ENCODE peak calls at places on chromosome 9, in seven cellular contexts. I is activated naive CD4-positive, alpha-beta T cell treated with anti-CD3 and anti-CD28 coated beads for 36 hours; F is SJSA1; R is H9; Z is CD8-positive, alpha-beta T cell; X is amniotic epithelial cell; N is pulmonary artery endothelial cell. G is an unnamed sample.

GRCh38 chr9:26833792-26834191 is 58.8 kb downstream of the CAAP1 start:
- DNase-seq in Z (no peak), X (no peak), R (peak), N (no peak), F (no peak), I (no peak), G (peak)

GRCh38 chr9:88258587-88258986 is 120.3 kb upstream of the SPATA31C2 start:
- DNase-seq in I (no peak), F (no peak), X (peak), R (no peak), Z (no peak), N (no peak), G (peak)

GRCh38 chr9:88322906-88323566 is 65.2 kb upstream of the SPIN1 start:
- DNase-seq in X (peak), F (no peak), R (no peak), N (no peak), I (peak), Z (peak), G (no peak)

GRCh38 chr9:111148390-111148993 is 110.2 kb upstream of the LPAR1 start:
- DNase-seq in Z (no peak), F (no peak), R (no peak), I (no peak), N (no peak), X (no peak), G (no peak)

GRCh38 chr9:127931092-127931881 is 710 bp upstream of the PIP5KL1 start:
- DNase-seq in N (no peak), I (no peak), Z (no peak), F (peak), R (peak), X (peak), G (peak)

GRCh38 chr9:84170521-84171141 is 169.9 kb downstream of the SLC28A3 start:
- DNase-seq in F (peak), X (peak), Z (no peak), R (peak), N (no peak), I (no peak), G (peak)

GRCh38 chr9:133417541-133418461 is at the start of gene REXO4:
- DNase-seq in X (peak), I (peak), N (peak), F (peak), Z (peak), R (peak), G (peak)

GRCh38 chr9:113609562-113610318 is 146.2 kb downstream of the RGS3 start:
- DNase-seq in R (peak), I (no peak), F (no peak), Z (no peak), X (no peak), N (peak), G (peak)

GRCh38 chr9:137064027-137064879 is 6.1 kb downstream of the SAPCD2 start:
- DNase-seq in X (no peak), Z (peak), R (peak), N (no peak), F (no peak), I (peak), G (peak)

GRCh38 chr9:21711504-21711903 is 90.9 kb upstream of the MTAP start:
- DNase-seq in F (no peak), Z (no peak), X (peak), R (peak), N (no peak), I (peak), G (peak)

GRCh38 chr9:95268681-95269080 is 48.8 kb downstream of the FANCC start:
- DNase-seq in X (peak), R (peak), Z (no peak), I (peak), F (no peak), N (no peak), G (peak)

GRCh38 chr9:97717866-97718265 is 20.7 kb upstream of the XPA start:
- DNase-seq in I (no peak), F (no peak), N (no peak), Z (no peak), X (no peak), R (no peak), G (peak)

GRCh38 chr9:120934271-120934670 is 7.7 kb upstream of the TRAF1 start:
- DNase-seq in N (no peak), I (peak), R (no peak), F (no peak), Z (no peak), X (no peak), G (peak)

GRCh38 chr9:77176106-77176505 is 1.2 kb upstream of the VPS13A start:
- DNase-seq in N (no peak), F (no peak), X (no peak), I (no peak), Z (no peak), R (no peak), G (no peak)

GRCh38 chr9:129665814-129666511 is 516 bp downstream of the PRRX2 start:
- DNase-seq in R (no peak), F (no peak), Z (no peak), I (no peak), X (no peak), N (no peak), G (no peak)

GRCh38 chr9:74125916-74126315 is 371.2 kb upstream of the RORB start:
- DNase-seq in F (no peak), N (no peak), R (no peak), I (no peak), X (peak), Z (no peak), G (no peak)

GRCh38 chr9:99231708-99232107 is 9.6 kb downstream of the SEC61B start:
- DNase-seq in N (no peak), F (no peak), R (no peak), X (peak), I (peak), Z (peak), G (no peak)

GRCh38 chr9:87206064-87206661 is 258.9 kb upstream of the GAS1 start:
- DNase-seq in Z (no peak), N (no peak), I (no peak), R (no peak), X (peak), F (peak), G (no peak)

GRCh38 chr9:21927752-21928151 is 66.4 kb downstream of the CDKN2A start:
- DNase-seq in Z (no peak), X (no peak), F (no peak), I (no peak), R (no peak), N (no peak), G (no peak)

GRCh38 chr9:129053020-129053419 is 16.6 kb downstream of the MIGA2 start:
- DNase-seq in X (no peak), Z (no peak), R (no peak), F (no peak), I (no peak), N (no peak), G (no peak)

GRCh38 chr9:83544002-83544698 is 5.9 kb upstream of the FRMD3 start:
- DNase-seq in Z (no peak), X (peak), I (no peak), R (peak), N (peak), F (peak), G (peak)

GRCh38 chr9:79868532-79869189 is 296.9 kb downstream of the TLE4 start:
- DNase-seq in I (no peak), F (no peak), X (no peak), N (no peak), Z (no peak), R (no peak), G (no peak)

GRCh38 chr9:111752455-111752854 is 42.3 kb downstream of the SHOC1 start:
- DNase-seq in I (no peak), X (peak), N (no peak), R (no peak), Z (no peak), F (no peak), G (no peak)

GRCh38 chr9:137406876-137407589 is 15.9 kb downstream of the EXD3 start:
- DNase-seq in N (peak), R (peak), X (peak), Z (peak), I (peak), F (no peak), G (peak)

GRCh38 chr9:105050296-105050695 is 122.3 kb upstream of the ABCA1 start:
- DNase-seq in Z (no peak), F (no peak), I (no peak), R (no peak), X (peak), N (no peak), G (peak)

GRCh38 chr9:128553695-128554094 is 1.3 kb downstream of the SPTAN1 start:
- DNase-seq in R (no peak), N (peak), Z (no peak), X (peak), F (no peak), I (no peak), G (no peak)

GRCh38 chr9:2469681-2470141 is 151.9 kb upstream of the VLDLR start:
- DNase-seq in X (peak), Z (no peak), R (peak), F (peak), N (peak), I (peak), G (peak)

GRCh38 chr9:90825586-90825985 is 24.0 kb downstream of the SYK start:
- DNase-seq in R (no peak), I (no peak), N (no peak), Z (no peak), X (no peak), F (no peak), G (no peak)

GRCh38 chr9:30723656-30724055 is 1660.8 kb upstream of the ACO1 start:
- DNase-seq in I (no peak), R (no peak), N (no peak), X (peak), F (no peak), Z (no peak), G (no peak)